ENCODE peak calls at places on chromosome 19, in ten cellular contexts. H is GM23248; M is NCI-H146; O is NCI-H1105 treated with DMSO at 0.1 percent for 48 hours; G is GM10248; Z is stimulated activated CD4-positive, alpha-beta T cell treated with anti-CD3 and anti-CD28 coated beads, Interleukin-2, amount 100 ng/mL, for 24 hours; F is fibroblast of pulmonary artery; K is epithelial cell of esophagus; S is stimulated activated CD8-positive, alpha-beta memory T cell treated with anti-CD3 and anti-CD28 coated beads, Interleukin-7, amount 100 ng/mL, for 1 hour; R is type B pancreatic cell. L is an unnamed sample.
A peak's percentile ranks its signal among the peaks of the same experiment; 100 is the strongest.

GRCh38 chr19:50202399-50202798 is 1.0 kb upstream of the MYH14 start:
- DNase-seq in H (no peak), M (no peak), O (no peak), G (no peak), Z (no peak), F (no peak), K (no peak), S (no peak), R (no peak), L (no peak)

GRCh38 chr19:6720369-6721112 is at the start of gene C3:
- DNase-seq in H (peak; percentile 92), M (no peak), O (no peak), G (no peak), Z (no peak), F (peak; percentile 94), K (peak; percentile 85), S (no peak), R (no peak), L (no peak)

GRCh38 chr19:58052256-58052655 is 6.8 kb upstream of the ZNF135 start:
- DNase-seq in H (no peak), M (no peak), O (no peak), G (no peak), Z (no peak), F (no peak), K (no peak), S (no peak), R (no peak), L (no peak)

GRCh38 chr19:6412111-6412999 is 12.3 kb downstream of the KHSRP start:
- DNase-seq in H (peak; percentile 32), M (no peak), O (no peak), G (peak; percentile 66), Z (peak; percentile 63), F (peak; percentile 21), K (peak; percentile 41), S (no peak), R (no peak), L (no peak)

GRCh38 chr19:2533686-2534085 is 57.8 kb downstream of the GADD45B start:
- DNase-seq in H (no peak), M (no peak), O (no peak), G (no peak), Z (no peak), F (peak; percentile 61), K (no peak), S (no peak), R (no peak), L (no peak)

GRCh38 chr19:13781547-13781946 is 7.3 kb downstream of the C19orf53 start:
- DNase-seq in H (peak; percentile 96), M (peak; percentile 35), O (peak; percentile 85), G (no peak), Z (no peak), F (peak; percentile 90), K (peak; percentile 80), S (no peak), R (no peak), L (peak; percentile 39)

GRCh38 chr19:18291590-18292459 is 10.4 kb upstream of the JUND start:
- DNase-seq in H (peak; percentile 86), M (peak; percentile 71), O (peak; percentile 11), G (peak; percentile 91), Z (peak; percentile 80), F (peak; percentile 85), K (peak; percentile 39), S (peak; percentile 55), R (no peak), L (peak; percentile 83)

GRCh38 chr19:3062165-3063105 is at the start of gene TLE5:
- DNase-seq in H (peak; percentile 79), M (peak; percentile 48), O (peak; percentile 38), G (peak; percentile 86), Z (peak; percentile 67), F (peak; percentile 47), K (peak; percentile 56), S (peak; percentile 45), R (no peak), L (peak; percentile 79)

GRCh38 chr19:50639121-50640112 is at the start of gene SYT3:
- DNase-seq in H (peak; percentile 72), M (peak; percentile 11), O (peak; percentile 42), G (peak; percentile 56), Z (peak; percentile 34), F (peak; percentile 53), K (no peak), S (no peak), R (no peak), L (peak; percentile 68)

GRCh38 chr19:53898166-53898565 is 10.9 kb upstream of the CACNG7 start:
- DNase-seq in H (no peak), M (no peak), O (no peak), G (no peak), Z (no peak), F (no peak), K (no peak), S (no peak), R (no peak), L (no peak)